ENCODE peak calls at places on chromosome 17, in seven cellular contexts. N is mammary epithelial cell, L is lower lobe of right lung, C is GM10248, R is AG10803, A is A673, H is mesothelial cell of epicardium. S is an unnamed sample.

GRCh38 chr17:13140750-13141149 is 122.9 kb upstream of the ELAC2 start:
- DNase-seq in C (no peak), A (no peak), H (no peak), R (peak), L (no peak), N (no peak), S (no peak)

GRCh38 chr17:44968225-44969143 is at the start of gene C1QL1:
- DNase-seq in A (peak), L (peak), N (peak), C (peak), H (peak), R (peak), S (peak)

GRCh38 chr17:32490101-32490482 is 3.3 kb downstream of the CDK5R1 start:
- DNase-seq in L (no peak), H (no peak), A (no peak), C (peak), R (no peak), N (no peak), S (no peak)

GRCh38 chr17:44130693-44131349 is 7.4 kb upstream of the HDAC5 start:
- DNase-seq in N (no peak), A (no peak), L (no peak), C (no peak), H (no peak), R (no peak), S (no peak)

GRCh38 chr17:27551701-27552466 is 79.1 kb upstream of the LGALS9 start:
- DNase-seq in L (no peak), R (no peak), A (no peak), H (no peak), N (peak), C (no peak), S (no peak)

GRCh38 chr17:40320771-40321501 is 12.0 kb downstream of the RARA start:
- DNase-seq in H (no peak), N (no peak), R (peak), A (no peak), L (peak), C (no peak), S (no peak)

GRCh38 chr17:73820686-73821448 is 176.6 kb upstream of the SDK2 start:
- DNase-seq in A (peak), N (no peak), L (no peak), C (no peak), H (no peak), R (peak), S (no peak)

GRCh38 chr17:7020894-7021664 is 1.8 kb upstream of the BCL6B start:
- DNase-seq in L (no peak), N (no peak), R (no peak), H (no peak), A (no peak), C (no peak), S (no peak)

GRCh38 chr17:78129385-78130079 is 977 bp upstream of the TMC6 start:
- DNase-seq in N (no peak), L (no peak), C (no peak), H (no peak), A (no peak), R (no peak), S (peak)

GRCh38 chr17:40303706-40304450 is 5.1 kb upstream of the RARA start:
- DNase-seq in C (no peak), A (no peak), R (peak), N (no peak), H (no peak), L (no peak), S (no peak)

GRCh38 chr17:72385482-72385881 is 264.7 kb downstream of the SOX9 start:
- DNase-seq in H (no peak), A (no peak), R (no peak), L (no peak), N (no peak), C (no peak), S (no peak)

GRCh38 chr17:82804442-82805191 is 35.2 kb downstream of the ZNF750 start:
- DNase-seq in R (no peak), A (no peak), H (no peak), L (no peak), N (no peak), C (no peak), S (no peak)

GRCh38 chr17:80552523-80552922 is 7.9 kb downstream of the RPTOR start:
- DNase-seq in N (no peak), L (no peak), H (no peak), R (no peak), A (no peak), C (no peak), S (no peak)
- TF ChIP-seq CTCF in N (no peak), L (no peak), H (no peak), R (no peak), A (no peak), C (no peak), S (no peak)

GRCh38 chr17:17877548-17878358 is 41.0 kb upstream of the SREBF1 start:
- DNase-seq in C (no peak), N (no peak), H (peak), R (peak), L (peak), A (peak), S (no peak)
- TF ChIP-seq CTCF in C (no peak), N (no peak), H (no peak), R (no peak), L (no peak), A (no peak), S (no peak)

GRCh38 chr17:38766341-38766740 is 13.8 kb downstream of the PSMB3 start:
- DNase-seq in A (no peak), L (no peak), N (no peak), C (no peak), R (no peak), H (no peak), S (no peak)

GRCh38 chr17:38762231-38762630 is 9.7 kb downstream of the PSMB3 start:
- DNase-seq in N (no peak), R (no peak), C (no peak), H (no peak), A (no peak), L (no peak), S (no peak)

GRCh38 chr17:38761612-38762011 is 9.1 kb downstream of the PSMB3 start:
- DNase-seq in L (no peak), H (no peak), N (peak), R (peak), C (no peak), A (no peak), S (no peak)
- TF ChIP-seq CTCF in L (peak), H (no peak), N (peak), R (peak), C (peak), A (peak), S (no peak)

GRCh38 chr17:11999715-12000114 is 2.4 kb upstream of the ZNF18 start:
- DNase-seq in C (no peak), L (no peak), H (no peak), R (no peak), N (no peak), A (no peak), S (peak)
- TF ChIP-seq CTCF in C (no peak), L (no peak), H (no peak), R (no peak), N (no peak), A (no peak), S (no peak)

DNA sequence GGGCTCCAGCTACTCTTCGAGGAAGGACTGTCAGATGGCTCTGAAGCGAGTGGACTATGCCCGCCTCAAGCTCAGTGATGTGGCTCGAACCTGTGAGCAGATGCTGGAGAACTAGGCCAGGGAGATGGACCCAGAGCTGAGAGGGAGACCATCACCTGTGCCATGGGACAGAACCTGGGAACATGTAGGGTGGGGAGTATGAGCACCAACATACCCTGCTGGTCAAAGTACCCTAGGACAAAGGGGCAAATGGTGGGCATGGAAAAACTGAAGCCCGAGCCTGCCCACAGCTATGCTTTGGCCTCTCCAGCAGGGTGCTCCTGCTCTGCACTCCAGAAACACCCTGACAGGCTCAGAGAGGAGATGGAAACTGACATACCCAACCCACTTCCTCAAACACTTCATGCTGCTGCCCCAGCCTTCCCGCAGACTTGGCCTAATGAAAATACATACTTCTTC is 1.9 kb downstream of the MED11 start:
- DNase-seq in L (peak), C (peak), A (no peak), N (no peak), H (no peak), R (no peak), S (peak)
- TF ChIP-seq CTCF in L (peak), C (peak), A (peak), N (no peak), H (no peak), R (no peak), S (peak)

S was measured in CD14-positive monocyte.